ENCODE peak calls at places on chromosome 11, in six cellular contexts. L is OCI-LY7, C is tibial nerve, H is transverse colon, S is fibroblast of lung, X is upper lobe of right lung. V is an unnamed sample.

GRCh38 chr11:116078101-116078561 is 573.9 kb upstream of the CADM1 start:
- DNase-seq in S (peak; percentile 14), X (no peak), L (peak; percentile 24), H (no peak), C (no peak), V (no peak)

GRCh38 chr11:27031754-27032153 is 8.9 kb upstream of the BBOX1 start:
- DNase-seq in L (no peak), X (no peak), C (no peak), H (no peak), S (no peak), V (no peak)

GRCh38 chr11:75731095-75731494 is 13.5 kb downstream of the MOGAT2 start:
- DNase-seq in X (no peak), L (no peak), C (no peak), H (no peak), S (no peak), V (no peak)

GRCh38 chr11:130042093-130042591 is 27.6 kb upstream of the APLP2 start:
- DNase-seq in L (peak; percentile 47), C (no peak), X (no peak), H (no peak), S (peak; percentile 87), V (no peak)

GRCh38 chr11:72239296-72239848 is 4.6 kb downstream of the PHOX2A start:
- DNase-seq in C (no peak), S (peak; percentile 47), H (peak; percentile 61), X (peak; percentile 83), L (no peak), V (no peak)

GRCh38 chr11:746289-747175 is 732 bp upstream of the TALDO1 start:
- DNase-seq in H (no peak), C (no peak), L (peak; percentile 35), S (no peak), X (no peak), V (no peak)

GRCh38 chr11:3942956-3943497 is 87.6 kb downstream of the STIM1 start:
- DNase-seq in S (no peak), H (no peak), X (no peak), C (no peak), L (no peak), V (no peak)

GRCh38 chr11:71240865-71241691 is 11.3 kb downstream of the SHANK2 start:
- DNase-seq in X (peak; percentile 73), L (no peak), S (peak; percentile 90), C (peak; percentile 24), H (peak; percentile 23), V (no peak)

GRCh38 chr11:74703211-74703610 is 28.0 kb downstream of the CHRDL2 start:
- DNase-seq in H (no peak), C (no peak), S (no peak), L (no peak), X (no peak), V (no peak)

GRCh38 chr11:10413268-10413667 is 41.8 kb upstream of the AMPD3 start:
- DNase-seq in S (peak; percentile 26), C (no peak), X (no peak), H (peak; percentile 33), L (peak; percentile 69), V (peak; percentile 58)

GRCh38 chr11:134801526-134801925 is 389.5 kb upstream of the B3GAT1 start:
- DNase-seq in L (no peak), X (no peak), H (no peak), S (no peak), C (no peak), V (no peak)

GRCh38 chr11:25981998-25982397 is 349.9 kb upstream of the ANO3 start:
- DNase-seq in X (no peak), L (peak; percentile 87), S (peak; percentile 92), C (no peak), H (no peak), V (no peak)

GRCh38 chr11:17012712-17013547 is 1.3 kb downstream of the PLEKHA7 start:
- DNase-seq in X (peak; percentile 77), S (peak; percentile 72), H (peak; percentile 75), C (no peak), L (no peak), V (peak; percentile 65)

GRCh38 chr11:130209128-130209932 is 49.7 kb downstream of the ST14 start:
- DNase-seq in L (no peak), C (no peak), S (no peak), X (peak; percentile 57), H (peak; percentile 7), V (peak; percentile 54)

DNA sequence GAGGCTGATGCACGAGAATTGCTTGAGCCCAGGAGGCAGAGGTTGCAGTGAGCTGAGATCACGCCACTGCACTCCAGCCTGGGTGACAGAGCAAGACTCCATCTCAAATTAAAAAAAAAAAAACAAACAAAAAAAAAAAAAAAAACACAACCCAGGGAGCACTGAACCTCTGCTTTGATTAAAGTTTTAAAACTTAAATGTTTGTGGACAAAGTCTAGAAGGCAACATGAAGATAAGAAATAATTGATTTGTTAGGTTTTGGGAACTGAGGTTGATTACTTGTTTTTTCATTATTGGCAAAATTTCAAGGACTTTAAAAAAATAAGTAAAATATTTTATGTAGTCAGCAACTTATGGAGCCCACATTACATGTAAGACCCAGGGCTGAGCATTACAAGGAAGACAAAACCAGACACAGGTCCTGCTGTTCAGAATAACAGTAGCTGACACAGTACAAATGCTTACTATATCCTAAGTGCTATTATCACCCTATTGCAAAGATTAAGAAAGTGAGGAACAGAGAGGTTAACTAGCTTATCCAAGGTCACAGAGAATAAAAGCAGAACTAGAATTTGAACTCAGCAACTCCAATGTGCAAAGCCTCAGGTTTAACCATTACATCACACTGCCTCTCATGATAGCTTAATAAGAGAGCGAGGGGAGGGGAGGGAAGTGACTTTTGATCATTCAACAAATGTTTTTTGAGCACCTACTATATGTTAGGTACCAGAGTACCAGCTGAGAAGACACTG is 2.3 kb upstream of the CRY2 start:
- DNase-seq in L (no peak), C (no peak), H (no peak), X (no peak), S (no peak), V (no peak)
- H3K27ac ChIP-seq in L (no peak overlapping the region), C (no peak overlapping the region), H (no peak overlapping the region), X (no peak overlapping the region), S (no peak overlapping the region), V (no peak overlapping the region)

DNA sequence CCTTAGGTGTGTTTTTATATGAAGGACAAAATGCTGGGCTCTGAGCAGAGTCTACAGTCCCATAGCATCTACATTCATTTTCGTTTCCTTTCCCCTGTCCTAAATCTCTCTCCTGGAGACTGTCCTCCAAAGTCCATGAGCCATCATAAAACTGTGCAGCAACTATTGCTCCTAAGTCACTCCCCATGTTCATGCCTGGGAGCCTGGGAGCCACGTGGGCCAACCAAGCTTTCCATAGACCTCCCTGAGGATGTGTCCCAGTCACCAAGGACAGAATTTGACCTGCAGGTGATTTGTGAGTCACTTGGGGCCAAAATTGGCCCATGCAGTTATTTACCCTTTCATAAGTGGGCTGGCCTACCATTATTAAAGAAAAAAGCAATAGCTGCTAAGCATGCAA is 28.7 kb downstream of the EHF start:
- DNase-seq in S (no peak), L (no peak), C (no peak), X (no peak), H (no peak), V (no peak)
- TF ChIP-seq CTCF in S (no peak), L (no peak), C (no peak), X (no peak), H (no peak), V (no peak)

GRCh38 chr11:61713464-61713863 is 33.3 kb downstream of the DAGLA start:
- DNase-seq in S (no peak), L (no peak), H (no peak), C (no peak), X (no peak), V (no peak)
- H3K4me1 ChIP-seq in S (peaks cover 6% of the 10 kb centered on the region), L (no peaks in the 10 kb centered on the region), H (peaks cover 26% of the 10 kb centered on the region), C (peaks cover 19% of the 10 kb centered on the region), X (peaks cover 5% of the 10 kb centered on the region), V (peaks cover 10% of the 10 kb centered on the region)

GRCh38 chr11:29984544-29984943 is 32.3 kb downstream of the KCNA4 start:
- DNase-seq in H (no peak), C (no peak), X (no peak), L (no peak), S (no peak), V (no peak)
- H3K27ac ChIP-seq in H (no peak overlapping the region), C (no peak overlapping the region), X (no peak overlapping the region), L (no peak overlapping the region), S (no peak overlapping the region), V (no peak overlapping the region)

V was measured in right atrium auricular region.